ENCODE peak calls at places on chromosomes 7 and 10, in ten cellular contexts. G is left lung; L is AG04449; W is GM06990; E is CD8-positive, alpha-beta T cell; S is right atrium auricular region; J is epithelial cell of esophagus; D is GM13977; U is kidney epithelial cell; Q is OCI-LY7. X is an unnamed sample.

GRCh38 chr7:131629203-131629871 is 72.9 kb upstream of the PODXL start:
- DNase-seq in G (no peak), L (no peak), W (no peak), E (no peak), S (peak; percentile 82), J (peak; percentile 54), D (no peak), U (no peak), Q (no peak), X (peak; percentile 28)

GRCh38 chr7:128869138-128869943 is 6.7 kb downstream of the ATP6V1F start:
- DNase-seq in G (no peak), L (no peak), W (peak; percentile 74), E (peak; percentile 32), S (no peak), J (peak; percentile 60), D (peak; percentile 78), U (no peak), Q (peak; percentile 59), X (peak; percentile 68)

GRCh38 chr10:50919010-50919409 is 33.6 kb upstream of the A1CF start:
- DNase-seq in G (no peak), L (no peak), W (no peak), E (no peak), S (no peak), J (peak; percentile 82), D (no peak), U (no peak), Q (no peak), X (no peak)

GRCh38 chr10:71761105-71761511 is 12.2 kb downstream of the VSIR start:
- DNase-seq in G (no peak), L (no peak), W (no peak), E (peak; percentile 46), S (no peak), J (peak; percentile 88), D (no peak), U (no peak), Q (no peak), X (no peak)

GRCh38 chr10:79381804-79382221 is 34.5 kb downstream of the PPIF start:
- DNase-seq in G (peak; percentile 42), L (peak; percentile 62), W (no peak), E (no peak), S (peak; percentile 92), J (no peak), D (no peak), U (peak; percentile 5), Q (no peak), X (peak; percentile 51)

GRCh38 chr10:77949167-77949566 is 22.6 kb upstream of the DLG5 start:
- DNase-seq in G (no peak), L (no peak), W (no peak), E (no peak), S (no peak), J (peak; percentile 98), D (no peak), U (peak; percentile 78), Q (no peak), X (peak; percentile 87)

GRCh38 chr10:12719365-12719764 is 282.1 kb downstream of the CCDC3 start:
- DNase-seq in G (peak; percentile 43), L (no peak), W (no peak), E (no peak), S (no peak), J (peak; percentile 89), D (no peak), U (no peak), Q (no peak), X (peak; percentile 32)

GRCh38 chr7:29277436-29278215 is 83.1 kb downstream of the CHN2 start:
- DNase-seq in G (no peak), L (no peak), W (no peak), E (no peak), S (no peak), J (no peak), D (no peak), U (no peak), Q (no peak), X (no peak)

GRCh38 chr10:73910764-73911552 is at the start of gene PLAU:
- DNase-seq in G (peak; percentile 72), L (no peak), W (peak; percentile 66), E (peak; percentile 32), S (no peak), J (peak; percentile 69), D (peak; percentile 66), U (no peak), Q (peak; percentile 53), X (peak; percentile 77)

GRCh38 chr7:123770378-123770777 is 21.6 kb upstream of the WASL start:
- DNase-seq in G (no peak), L (no peak), W (peak; percentile 38), E (no peak), S (no peak), J (peak; percentile 98), D (peak; percentile 68), U (peak; percentile 67), Q (no peak), X (peak; percentile 24)

GRCh38 chr7:107661081-107661864 is 645 bp downstream of the SLC26A4 start:
- DNase-seq in G (peak; percentile 47), L (no peak), W (peak; percentile 58), E (no peak), S (no peak), J (peak; percentile 71), D (peak; percentile 43), U (no peak), Q (no peak), X (peak; percentile 55)

GRCh38 chr7:158097511-158098124 is 490.0 kb downstream of the PTPRN2 start:
- DNase-seq in G (no peak), L (no peak), W (no peak), E (no peak), S (peak; percentile 43), J (no peak), D (no peak), U (no peak), Q (no peak), X (no peak)

GRCh38 chr10:100970076-100970913 is 991 bp downstream of the SEMA4G start:
- DNase-seq in G (no peak), L (no peak), W (no peak), E (peak; percentile 29), S (peak; percentile 46), J (peak; percentile 27), D (peak; percentile 46), U (no peak), Q (no peak), X (peak; percentile 28)

GRCh38 chr10:77598606-77599005 is 39.0 kb downstream of the KCNMA1 start:
- DNase-seq in G (no peak), L (no peak), W (no peak), E (no peak), S (no peak), J (no peak), D (no peak), U (no peak), Q (no peak), X (no peak)

DNA sequence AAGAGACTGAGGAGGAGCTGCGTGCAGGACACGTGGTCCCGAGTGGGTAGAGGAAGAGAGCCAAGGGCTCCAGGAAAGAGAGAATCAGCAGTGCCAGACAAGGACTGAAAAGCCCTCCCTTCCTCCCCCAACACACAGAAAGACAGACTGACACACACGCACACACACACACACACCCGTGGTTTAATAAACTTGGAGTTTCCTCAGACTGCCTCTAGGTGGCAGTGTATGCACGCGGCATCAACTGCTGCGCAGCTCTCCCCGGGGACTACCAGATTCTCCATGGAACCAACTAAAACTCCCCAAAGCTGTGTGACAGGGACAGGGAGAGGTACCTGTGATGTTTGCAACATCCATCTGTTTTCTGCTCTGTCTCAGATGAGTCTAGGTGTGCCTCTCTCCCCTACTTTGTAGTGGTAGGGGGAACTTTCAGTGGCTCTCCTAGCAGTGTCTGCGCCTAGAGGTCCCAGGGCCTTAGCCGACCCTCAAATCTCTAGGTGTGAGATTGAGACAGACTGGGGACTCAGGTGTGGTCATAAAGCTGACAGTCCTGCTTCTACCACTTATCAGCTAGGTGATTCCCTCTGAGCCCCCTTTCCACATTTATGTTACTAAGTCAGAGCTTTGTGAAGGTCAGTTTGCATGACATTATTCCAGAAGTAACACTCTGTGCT is 9.3 kb upstream of the TSPAN14 start:
- DNase-seq in G (peak; percentile 77), L (no peak), W (peak; percentile 69), E (peak; percentile 77), S (no peak), J (peak; percentile 76), D (peak; percentile 69), U (no peak), Q (peak; percentile 79), X (peak; percentile 66)
- TF ChIP-seq CTCF in G (peak; percentile 73), L (peak; percentile 82), W (peak; percentile 84), E (peak; percentile 42), S (peak; percentile 84), J (peak; percentile 94), D (peak; percentile 77), U (peak; percentile 91), Q (peak; percentile 89), X (peak; percentile 73)

DNA sequence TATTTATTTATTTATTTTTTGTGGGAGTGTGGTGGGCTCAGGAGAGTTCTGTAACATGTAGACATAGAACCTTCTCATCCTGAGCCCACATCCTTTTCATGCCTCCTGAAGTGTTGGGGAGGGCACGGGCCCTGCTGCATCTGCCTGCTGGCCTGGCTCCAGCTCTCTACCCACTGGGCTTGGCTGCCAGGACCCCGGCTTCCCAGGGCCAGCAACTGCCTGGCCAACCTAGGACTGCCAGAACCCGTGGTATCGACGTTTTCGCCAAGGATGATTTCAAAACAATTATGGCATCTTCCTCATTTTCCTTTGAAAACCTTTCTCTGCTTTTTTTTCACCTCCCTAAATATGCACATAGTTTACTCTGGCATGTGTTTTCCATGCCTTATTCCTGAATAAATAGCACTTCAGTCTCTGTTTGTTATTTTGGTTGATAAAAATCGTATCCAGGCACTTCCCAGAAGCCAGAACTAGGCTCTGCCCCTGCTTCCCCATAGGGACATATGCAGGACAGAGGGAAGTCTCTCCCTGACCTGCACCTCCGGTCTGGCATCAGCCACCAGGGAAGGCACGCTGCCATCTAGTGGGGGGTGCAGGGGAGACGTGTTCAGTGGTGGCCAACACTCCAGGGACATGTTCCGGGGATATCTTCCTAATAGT is 31.0 kb upstream of the ANTXRL start:
- DNase-seq in G (peak; percentile 68), L (no peak), W (no peak), E (peak; percentile 53), S (peak; percentile 77), J (peak; percentile 56), D (peak; percentile 53), U (no peak), Q (peak; percentile 54), X (peak; percentile 98)
- TF ChIP-seq CTCF in G (peak; percentile 19), L (peak; percentile 39), W (peak; percentile 73), E (peak; percentile 56), S (peak; percentile 57), J (peak; percentile 63), D (peak; percentile 59), U (peak; percentile 72), Q (peak; percentile 87), X (peak; percentile 98)

DNA sequence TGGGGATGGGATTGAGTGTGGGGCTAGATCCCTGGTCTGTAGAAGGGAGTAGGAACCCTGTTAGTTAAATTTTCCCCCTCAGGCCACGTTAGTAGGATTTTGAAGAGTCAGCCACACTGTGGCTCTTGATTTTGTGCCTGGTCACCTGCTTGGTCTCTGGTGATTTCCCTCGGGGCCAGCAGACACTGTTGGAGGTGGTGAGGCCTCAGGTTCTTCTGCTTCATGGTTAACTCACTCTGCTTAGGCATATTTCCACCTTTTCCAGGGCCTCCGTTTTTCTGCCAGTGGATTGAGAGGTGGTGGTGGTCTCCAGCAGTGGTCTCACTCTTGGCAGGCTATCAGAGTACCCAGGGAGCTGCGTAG is 4.1 kb downstream of the TSPAN14 start:
- DNase-seq in G (no peak), L (no peak), W (no peak), E (no peak), S (no peak), J (no peak), D (no peak), U (no peak), Q (no peak), X (no peak)
- TF ChIP-seq CTCF in G (no peak), L (no peak), W (no peak), E (no peak), S (no peak), J (peak; percentile 1), D (no peak), U (no peak), Q (no peak), X (peak; percentile 9)

GRCh38 chr7:99359465-99360154 is 14.9 kb upstream of the ARPC1B start:
- DNase-seq in G (no peak), L (no peak), W (no peak), E (no peak), S (no peak), J (no peak), D (no peak), U (no peak), Q (no peak), X (no peak)
- TF ChIP-seq CTCF in G (no peak), L (no peak), W (no peak), E (no peak), S (no peak), J (no peak), D (no peak), U (no peak), Q (no peak), X (no peak)